ENCODE peak calls at places on chromosomes 6 and 20, in six cellular contexts. E, W, H, K, D and P are unnamed samples. For H3K36me3, the result is how much of the 10 kb centered on the place peaks cover.

GRCh38 chr6:97282238-97282725 is 734 bp downstream of the MMS22L start:
- DNase-seq in D (no peak), H (no peak), W (no peak), E (no peak), K (no peak), P (no peak)

GRCh38 chr6:29509239-29509638 is 21.5 kb upstream of the MAS1L start:
- DNase-seq in H (no peak), D (peak), E (no peak), K (no peak), W (no peak), P (no peak)

GRCh38 chr6:151108548-151108947 is 131.2 kb upstream of the AKAP12 start:
- DNase-seq in W (no peak), H (no peak), E (no peak), D (no peak), K (no peak), P (no peak)

GRCh38 chr6:120805267-120805666 is 529.0 kb downstream of the TBC1D32 start:
- DNase-seq in W (no peak), E (no peak), H (no peak), D (no peak), K (no peak), P (no peak)

GRCh38 chr20:41081276-41081814 is 52.7 kb downstream of the TOP1 start:
- DNase-seq in E (peak), H (no peak), D (no peak), W (no peak), K (no peak), P (no peak)

GRCh38 chr6:40276176-40276575 is 311.0 kb downstream of the LRFN2 start:
- DNase-seq in E (no peak), W (no peak), D (no peak), H (no peak), K (no peak), P (no peak)

GRCh38 chr6:42829561-42830092 is 47.8 kb downstream of the BICRAL start:
- DNase-seq in W (no peak), H (no peak), K (no peak), D (no peak), E (no peak), P (no peak)

GRCh38 chr6:14863896-14864850 is 381.7 kb upstream of the JARID2 start:
- DNase-seq in K (no peak), D (no peak), H (no peak), W (no peak), E (no peak), P (no peak)

GRCh38 chr20:59322101-59322500 is 21.7 kb downstream of the EDN3 start:
- DNase-seq in W (no peak), D (no peak), H (no peak), E (no peak), K (no peak), P (no peak)

GRCh38 chr6:161639772-161640171 is 365.9 kb upstream of the AGPAT4 start:
- DNase-seq in K (no peak), W (no peak), E (no peak), D (no peak), H (no peak), P (no peak)

GRCh38 chr6:107555449-107555848 is 65.5 kb downstream of the SOBP start:
- DNase-seq in D (no peak), H (no peak), K (no peak), W (no peak), E (no peak), P (no peak)

GRCh38 chr6:14964486-14964885 is 281.4 kb upstream of the JARID2 start:
- DNase-seq in K (no peak), E (no peak), D (no peak), H (no peak), W (no peak), P (no peak)

GRCh38 chr6:134240664-134241431 is 77.1 kb downstream of the SGK1 start:
- DNase-seq in W (no peak), K (peak), E (no peak), D (peak), H (no peak), P (no peak)

GRCh38 chr6:128516514-128516898 is 3.9 kb downstream of the PTPRK start:
- DNase-seq in W (no peak), D (no peak), E (peak), K (no peak), H (no peak), P (no peak)

GRCh38 chr20:63968928-63969760 is 586 bp downstream of the ZNF512B start:
- DNase-seq in D (peak), H (no peak), W (peak), K (peak), E (no peak), P (no peak)

GRCh38 chr6:74100719-74101287 is 404.8 kb downstream of the CD109 start:
- DNase-seq in D (no peak), H (no peak), W (no peak), K (no peak), E (peak), P (no peak)

GRCh38 chr6:168121308-168121665 is 42.3 kb upstream of the FRMD1 start:
- DNase-seq in W (no peak), H (peak), D (peak), K (no peak), E (no peak), P (no peak)

GRCh38 chr6:1412908-1413307 is 23.5 kb downstream of the FOXF2 start:
- DNase-seq in K (no peak), W (no peak), E (no peak), D (no peak), H (no peak), P (no peak)

GRCh38 chr6:26300828-26301227 is 64.2 kb upstream of the BTN3A2 start:
- DNase-seq in W (no peak), E (no peak), H (no peak), K (no peak), D (no peak), P (no peak)

GRCh38 chr20:4684837-4685413 is 36.8 kb upstream of the PRND start:
- DNase-seq in W (no peak), E (peak), K (no peak), D (no peak), H (no peak), P (no peak)

GRCh38 chr6:36131517-36132220 is 1.4 kb downstream of the MAPK13 start:
- DNase-seq in E (peak), W (peak), D (peak), K (no peak), H (no peak), P (no peak)

GRCh38 chr6:135067891-135068290 is 13.3 kb upstream of the HBS1L start:
- DNase-seq in K (no peak), E (no peak), D (no peak), H (no peak), W (no peak), P (no peak)

GRCh38 chr6:35495258-35496035 is 1.4 kb downstream of the TEAD3 start:
- DNase-seq in H (no peak), E (peak), D (no peak), W (no peak), K (no peak), P (no peak)

GRCh38 chr20:58553841-58554240 is 38.6 kb upstream of the APCDD1L start:
- DNase-seq in H (peak), W (no peak), K (no peak), E (peak), D (peak), P (no peak)

GRCh38 chr6:79544299-79544927 is 7.2 kb upstream of the LCA5 start:
- DNase-seq in W (no peak), H (no peak), K (no peak), E (peak), D (no peak), P (no peak)

GRCh38 chr20:14334306-14334930 is 3.0 kb downstream of the FLRT3 start:
- DNase-seq in H (no peak), E (peak), D (no peak), K (no peak), W (no peak), P (no peak)

GRCh38 chr6:2426561-2427340 is 181.3 kb upstream of the GMDS start:
- DNase-seq in E (peak), K (no peak), D (no peak), H (no peak), W (no peak), P (peak)

GRCh38 chr6:154292855-154293519 is 63.6 kb downstream of the IPCEF1 start:
- DNase-seq in E (peak), W (peak), D (no peak), H (no peak), K (no peak), P (peak)

GRCh38 chr20:21510414-21510971 is 3.4 kb downstream of the NKX2-2 start:
- DNase-seq in E (no peak), W (no peak), K (no peak), H (no peak), D (no peak), P (no peak)
- TF ChIP-seq CTCF in E (no peak), W (no peak), K (no peak), H (no peak), D (no peak), P (no peak)

DNA sequence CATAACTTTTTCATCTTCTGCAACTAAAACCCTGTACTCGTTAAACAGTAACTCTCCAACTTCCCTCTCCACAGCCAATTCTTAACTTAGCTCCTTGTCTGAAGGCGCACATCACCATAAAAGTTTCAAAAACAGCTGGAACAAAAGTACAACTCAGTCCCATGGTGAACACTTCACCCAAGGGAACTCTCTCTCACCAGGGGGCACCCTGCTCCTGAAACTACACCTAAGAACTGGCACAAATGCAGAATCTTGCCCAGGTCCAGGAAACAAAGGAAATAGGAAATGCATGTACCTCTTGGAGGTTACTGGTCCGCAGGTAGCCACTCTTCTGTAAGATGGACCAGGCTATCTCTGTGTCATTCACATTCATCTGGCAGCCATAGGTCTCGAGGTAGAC is 6.6 kb downstream of the CDK5RAP1 start:
- DNase-seq in W (no peak), E (no peak), K (no peak), H (no peak), D (no peak), P (no peak)
- H3K36me3 ChIP-seq in W (under half), E (under half), K (under half), H (under half), D (under half), P (under half)

GRCh38 chr20:10096790-10097189 is 62.0 kb downstream of the ANKEF1 start:
- DNase-seq in H (no peak), K (no peak), W (no peak), D (no peak), E (no peak), P (no peak)

GRCh38 chr20:10090588-10091166 is 55.9 kb downstream of the ANKEF1 start:
- DNase-seq in W (peak), D (no peak), H (no peak), K (peak), E (peak), P (no peak)

GRCh38 chr20:10093087-10093591 is 58.4 kb downstream of the ANKEF1 start:
- DNase-seq in H (no peak), W (peak), K (no peak), D (no peak), E (peak), P (peak)

GRCh38 chr20:10089871-10090587 is 55.2 kb downstream of the ANKEF1 start:
- DNase-seq in D (no peak), K (no peak), H (no peak), W (no peak), E (no peak), P (no peak)

GRCh38 chr20:10094566-10095173 is 59.9 kb downstream of the ANKEF1 start:
- DNase-seq in K (no peak), E (no peak), H (no peak), D (no peak), W (no peak), P (no peak)
- TF ChIP-seq CTCF in K (no peak), E (no peak), H (no peak), D (no peak), W (peak), P (no peak)

DNA sequence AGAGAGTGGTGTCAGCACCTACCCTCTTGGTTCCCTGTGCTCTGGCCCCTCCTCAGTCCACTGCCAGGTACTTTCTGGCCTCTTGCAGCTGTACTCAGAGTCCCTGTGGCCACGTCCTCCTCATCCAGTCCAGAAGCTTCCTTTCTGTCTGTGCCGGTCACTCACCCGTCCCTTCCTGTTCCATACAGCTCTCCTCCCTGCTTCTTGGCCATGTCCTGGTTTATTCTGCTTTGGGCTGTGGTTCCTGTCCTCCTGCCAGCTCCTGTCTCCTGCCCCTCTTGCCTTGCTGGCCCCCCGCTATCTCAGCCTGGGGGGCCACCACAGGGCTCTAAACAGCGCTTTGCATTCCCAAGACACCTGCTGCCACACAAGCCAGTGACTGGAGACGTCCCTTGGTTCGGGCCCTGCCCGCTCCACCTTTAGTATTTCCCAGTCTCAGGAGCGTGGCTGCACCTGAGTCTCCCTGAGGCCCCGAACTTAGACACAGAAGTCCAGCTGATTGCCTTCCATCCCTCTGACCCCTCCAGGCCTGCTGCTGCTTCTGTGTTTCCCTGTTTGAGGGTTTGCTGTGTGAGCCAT is 15.5 kb upstream of the RBM38 start:
- DNase-seq in W (no peak), H (no peak), K (no peak), E (no peak), D (no peak), P (no peak)
- H3K36me3 ChIP-seq in W (under half), H (under half), K (half or more), E (half or more), D (half or more), P (under half)

GRCh38 chr6:16511048-16511660 is 250.1 kb downstream of the ATXN1 start:
- DNase-seq in E (peak), W (no peak), H (no peak), K (no peak), D (no peak), P (no peak)

GRCh38 chr6:16512585-16513109 is 248.6 kb downstream of the ATXN1 start:
- DNase-seq in E (no peak), D (no peak), W (no peak), H (no peak), K (no peak), P (no peak)

GRCh38 chr6:16510245-16510644 is 251.0 kb downstream of the ATXN1 start:
- DNase-seq in K (no peak), W (no peak), H (no peak), D (no peak), E (no peak), P (no peak)

GRCh38 chr6:16511723-16512584 is 249.3 kb downstream of the ATXN1 start:
- DNase-seq in E (no peak), W (no peak), H (no peak), K (no peak), D (no peak), P (no peak)

GRCh38 chr6:16514249-16514648 is 247.0 kb downstream of the ATXN1 start:
- DNase-seq in K (no peak), W (no peak), H (no peak), E (peak), D (no peak), P (no peak)
- TF ChIP-seq CTCF in K (no peak), W (peak), H (peak), E (peak), D (peak), P (peak)

GRCh38 chr20:33851842-33852466 is 40.8 kb downstream of the CHMP4B start:
- DNase-seq in K (no peak), W (no peak), E (no peak), D (no peak), H (no peak), P (no peak)
- H3K36me3 ChIP-seq in K (under half), W (under half), E (half or more), D (under half), H (under half), P (under half)